ENCODE peak calls at places on chromosome 11, in five cellular contexts. C, G, L, R and U are unnamed samples.

GRCh38 chr11:32422545-32422944 is 12.8 kb downstream of the WT1 start:
- DNase-seq in C (no peak), G (no peak), L (no peak), R (no peak), U (no peak)

GRCh38 chr11:109606256-109606655 is 184.3 kb downstream of the C11orf87 start:
- DNase-seq in C (no peak), G (no peak), L (no peak), R (no peak), U (no peak)

GRCh38 chr11:8768625-8769333 is 86.2 kb downstream of the RPL27A start:
- DNase-seq in C (peak; percentile 87), G (no peak), L (peak; percentile 79), R (no peak), U (no peak)

GRCh38 chr11:101583180-101584128 is at the start of gene TRPC6:
- DNase-seq in C (peak; percentile 26), G (peak; percentile 65), L (peak; percentile 60), R (no peak), U (no peak)

GRCh38 chr11:8168485-8169257 is at the start of gene RIC3:
- DNase-seq in C (peak; percentile 64), G (peak; percentile 79), L (no peak), R (no peak), U (no peak)

GRCh38 chr11:8005556-8005955 is 18.4 kb downstream of the EIF3F start:
- DNase-seq in C (no peak), G (no peak), L (no peak), R (no peak), U (no peak)

GRCh38 chr11:121795206-121795605 is 320.8 kb downstream of the BLID start:
- DNase-seq in C (no peak), G (no peak), L (no peak), R (no peak), U (no peak)

GRCh38 chr11:61516675-61517516 is 8.3 kb downstream of the LRRC10B start:
- DNase-seq in C (no peak), G (no peak), L (no peak), R (no peak), U (no peak)

GRCh38 chr11:134500621-134501020 is 88.6 kb upstream of the B3GAT1 start:
- DNase-seq in C (no peak), G (peak; percentile 25), L (no peak), R (no peak), U (no peak)

GRCh38 chr11:107017433-107018227 is 646 bp downstream of the GUCY1A2 start:
- DNase-seq in C (peak; percentile 64), G (peak; percentile 67), L (no peak), R (no peak), U (no peak)

GRCh38 chr11:57622263-57622662 is 24.8 kb downstream of the SERPING1 start:
- DNase-seq in C (no peak), G (no peak), L (no peak), R (no peak), U (no peak)

GRCh38 chr11:32615422-32615821 is 31.8 kb downstream of the EIF3M start:
- DNase-seq in C (no peak), G (no peak), L (peak; percentile 5), R (no peak), U (peak; percentile 8)

GRCh38 chr11:33543823-33544222 is 156.8 kb downstream of the C11orf91 start:
- DNase-seq in C (no peak), G (no peak), L (peak; percentile 47), R (no peak), U (no peak)

GRCh38 chr11:79431535-79431934 is 9.3 kb downstream of the TENM4 start:
- DNase-seq in C (no peak), G (no peak), L (peak; percentile 95), R (no peak), U (no peak)

GRCh38 chr11:126751242-126751641 is 249.3 kb downstream of the KIRREL3 start:
- DNase-seq in C (no peak), G (no peak), L (no peak), R (no peak), U (no peak)

GRCh38 chr11:36433896-36434295 is 76.2 kb downstream of the TRAF6 start:
- DNase-seq in C (no peak), G (no peak), L (no peak), R (no peak), U (no peak)

GRCh38 chr11:102389253-102389652 is 42.2 kb downstream of the BIRC2 start:
- DNase-seq in C (no peak), G (no peak), L (peak; percentile 35), R (no peak), U (no peak)

GRCh38 chr11:123145220-123145619 is 49.8 kb downstream of the CLMP start:
- DNase-seq in C (no peak), G (peak; percentile 68), L (peak; percentile 93), R (no peak), U (no peak)

GRCh38 chr11:44326615-44327475 is 16.9 kb upstream of the ALX4 start:
- DNase-seq in C (no peak), G (peak; percentile 45), L (no peak), R (no peak), U (no peak)

GRCh38 chr11:74220376-74220775 is 49.3 kb downstream of the PPME1 start:
- DNase-seq in C (no peak), G (no peak), L (peak; percentile 20), R (no peak), U (no peak)

GRCh38 chr11:43986327-43986726 is 43.9 kb downstream of the C11orf96 start:
- DNase-seq in C (no peak), G (no peak), L (no peak), R (no peak), U (no peak)

GRCh38 chr11:45347343-45347742 is 61.2 kb upstream of the SYT13 start:
- DNase-seq in C (no peak), G (no peak), L (no peak), R (no peak), U (no peak)

GRCh38 chr11:123186291-123186690 is 8.8 kb downstream of the CLMP start:
- DNase-seq in C (no peak), G (no peak), L (peak; percentile 84), R (no peak), U (no peak)

GRCh38 chr11:45213717-45214116 is 67.3 kb downstream of the PRDM11 start:
- DNase-seq in C (no peak), G (no peak), L (no peak), R (no peak), U (no peak)

GRCh38 chr11:75651218-75651617 is 17.6 kb downstream of the MAP6 start:
- DNase-seq in C (no peak), G (no peak), L (no peak), R (no peak), U (no peak)

GRCh38 chr11:46127150-46127638 is 5.9 kb upstream of the PHF21A start:
- DNase-seq in C (peak; percentile 38), G (no peak), L (peak; percentile 83), R (peak; percentile 16), U (no peak)

GRCh38 chr11:73295259-73295995 is 12.6 kb upstream of the ARHGEF17 start:
- DNase-seq in C (peak; percentile 60), G (peak; percentile 84), L (peak; percentile 71), R (no peak), U (peak; percentile 47)

GRCh38 chr11:59255281-59255680 is 42.6 kb upstream of the MPEG1 start:
- DNase-seq in C (no peak), G (no peak), L (no peak), R (no peak), U (no peak)

GRCh38 chr11:2690261-2690575 is 9.6 kb downstream of the KCNQ1OT1 start:
- DNase-seq in C (no peak), G (peak; percentile 33), L (no peak), R (no peak), U (no peak)

GRCh38 chr11:94602430-94603372 is 35.5 kb downstream of the PIWIL4 start:
- DNase-seq in C (no peak), G (peak; percentile 71), L (peak; percentile 85), R (no peak), U (no peak)
- TF ChIP-seq CTCF in C (peak; percentile 30), G (peak; percentile 53), L (no peak), R (no peak), U (no peak)

GRCh38 chr11:65958306-65958705 is 3.2 kb upstream of the SART1 start:
- DNase-seq in C (no peak), G (no peak), L (no peak), R (no peak), U (no peak)
- TF ChIP-seq CTCF in C (no peak), G (no peak), L (no peak), R (no peak), U (no peak)

GRCh38 chr11:93099811-93100210 is 98.0 kb downstream of the SLC36A4 start:
- DNase-seq in C (no peak), G (no peak), L (peak; percentile 17), R (peak; percentile 7), U (no peak)

DNA sequence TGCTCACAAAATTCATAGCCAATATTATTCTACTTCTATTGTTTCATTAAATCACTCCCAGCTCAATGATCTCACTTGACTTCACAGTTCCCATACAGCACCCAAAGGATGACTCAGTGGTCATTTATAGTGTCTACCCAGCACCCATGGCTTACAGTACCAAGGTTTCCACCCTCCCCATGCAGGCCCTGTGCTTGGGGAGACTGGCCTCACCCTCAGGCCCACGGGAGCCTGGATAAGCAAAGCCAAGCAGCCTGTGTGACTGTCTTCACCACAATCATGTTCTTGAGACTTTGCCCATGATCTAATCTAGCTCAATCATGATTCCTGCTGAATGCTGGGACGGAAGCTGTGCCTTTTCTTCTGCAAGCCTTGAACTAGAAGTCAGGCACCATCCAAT is 97.6 kb downstream of the SLC36A4 start:
- DNase-seq in C (no peak), G (no peak), L (peak; percentile 25), R (peak; percentile 8), U (no peak)
- TF ChIP-seq CTCF in C (no peak), G (no peak), L (no peak), R (no peak), U (no peak)

GRCh38 chr11:132131051-132131450 is 760.6 kb downstream of the NTM start:
- DNase-seq in C (no peak), G (no peak), L (no peak), R (no peak), U (no peak)

GRCh38 chr11:132123854-132124835 is 753.7 kb downstream of the NTM start:
- DNase-seq in C (no peak), G (no peak), L (no peak), R (no peak), U (no peak)

GRCh38 chr11:132125855-132126841 is 755.7 kb downstream of the NTM start:
- DNase-seq in C (no peak), G (no peak), L (no peak), R (no peak), U (no peak)

GRCh38 chr11:132123449-132123848 is 753.0 kb downstream of the NTM start:
- DNase-seq in C (no peak), G (no peak), L (no peak), R (no peak), U (no peak)

DNA sequence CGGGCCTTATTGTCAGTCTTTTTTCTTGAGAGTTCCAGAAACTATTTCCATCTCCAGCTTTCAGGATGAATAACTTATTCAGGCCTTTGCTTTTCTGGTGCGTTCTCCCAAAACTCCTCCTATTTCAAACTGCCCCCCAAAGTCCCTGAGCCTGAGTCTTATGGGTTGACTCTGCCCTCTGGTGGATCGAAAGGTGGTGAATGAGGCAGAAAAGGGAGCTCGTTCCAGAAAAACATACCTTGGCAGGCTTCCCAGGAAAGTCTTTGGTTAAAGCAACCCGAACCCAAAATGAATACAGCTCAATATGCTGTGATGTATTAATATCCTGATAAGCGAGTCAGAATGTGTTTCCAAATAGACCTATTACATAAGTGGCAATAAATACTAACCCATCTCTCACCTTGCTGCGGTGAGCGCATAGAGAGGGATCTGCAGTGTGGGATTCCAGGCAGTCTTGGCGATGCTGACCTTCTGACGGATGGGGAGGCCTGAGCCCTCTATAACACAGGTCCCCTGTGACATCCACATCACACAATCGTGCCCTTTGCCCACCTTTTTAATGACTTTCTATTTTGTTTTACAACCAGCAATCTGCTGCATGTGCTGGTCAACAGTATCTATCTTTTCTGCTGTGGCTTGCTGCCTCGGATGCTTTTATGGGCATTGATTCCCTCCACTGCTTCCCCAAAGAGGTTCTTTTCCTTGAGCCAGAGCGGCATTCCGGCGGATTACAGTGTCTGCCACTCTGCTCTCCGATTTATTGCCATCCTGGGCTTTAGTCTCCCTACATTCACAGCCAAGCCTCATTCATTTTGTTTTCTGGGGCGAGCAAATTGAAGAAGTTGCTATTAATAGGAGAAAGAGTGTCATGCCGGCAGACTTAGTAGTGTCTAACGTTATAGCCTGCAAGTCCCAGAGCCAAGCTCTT is 756.8 kb downstream of the NTM start:
- DNase-seq in C (peak; percentile 56), G (no peak), L (peak; percentile 59), R (peak; percentile 74), U (peak; percentile 95)
- TF ChIP-seq CTCF in C (peak; percentile 44), G (peak; percentile 39), L (peak; percentile 44), R (peak; percentile 85), U (peak; percentile 87)